ENCODE peak calls at places on chromosomes 6 and 20, in five cellular contexts. E, A, P, S and H are unnamed samples.
A peak's percentile ranks its signal among the peaks of the same experiment; 100 is the strongest.

GRCh38 chr6:36725581-36725980 is 28.0 kb downstream of the RAB44 start:
- DNase-seq in E (no peak), A (no peak), P (no peak), S (no peak), H (no peak)

GRCh38 chr20:62774762-62775161 is 21.5 kb upstream of the MRGBP start:
- DNase-seq in E (no peak), A (peak; percentile 73), P (no peak), S (no peak), H (no peak)

GRCh38 chr6:52046456-52046855 is 41.0 kb downstream of the PKHD1 start:
- DNase-seq in E (no peak), A (no peak), P (no peak), S (no peak), H (no peak)

GRCh38 chr20:2280083-2280482 is 15.7 kb upstream of the TGM3 start:
- DNase-seq in E (no peak), A (no peak), P (no peak), S (no peak), H (no peak)

GRCh38 chr6:168695701-168696100 is 254.7 kb downstream of the SMOC2 start:
- DNase-seq in E (no peak), A (no peak), P (peak; percentile 60), S (no peak), H (no peak)

GRCh38 chr20:39049684-39050554 is 87.8 kb downstream of the DHX35 start:
- DNase-seq in E (peak; percentile 90), A (peak; percentile 89), P (peak; percentile 59), S (peak; percentile 75), H (peak; percentile 37)

GRCh38 chr6:156359912-156360311 is 417.3 kb upstream of the ARID1B start:
- DNase-seq in E (peak; percentile 12), A (peak; percentile 55), P (peak; percentile 25), S (no peak), H (no peak)

GRCh38 chr6:20866038-20866437 is 331.8 kb downstream of the CDKAL1 start:
- DNase-seq in E (no peak), A (no peak), P (no peak), S (no peak), H (no peak)

GRCh38 chr20:32454164-32455145 is 96.3 kb downstream of the ASXL1 start:
- DNase-seq in E (no peak), A (no peak), P (no peak), S (no peak), H (no peak)

GRCh38 chr6:153167026-153167891 is 36.2 kb upstream of the RGS17 start:
- DNase-seq in E (no peak), A (no peak), P (no peak), S (peak; percentile 79), H (peak; percentile 87)

GRCh38 chr20:21020656-21021004 is 85.5 kb downstream of the LINC00237 start:
- DNase-seq in E (no peak), A (no peak), P (no peak), S (no peak), H (no peak)

GRCh38 chr20:59987135-59987534 is 28.9 kb downstream of the CDH26 start:
- DNase-seq in E (no peak), A (no peak), P (no peak), S (no peak), H (no peak)

GRCh38 chr6:166911248-166911677 is 45.1 kb downstream of the RNASET2 start:
- DNase-seq in E (no peak), A (no peak), P (no peak), S (no peak), H (peak; percentile 10)

GRCh38 chr6:163296835-163297519 is 117.5 kb upstream of the QKI start:
- DNase-seq in E (no peak), A (no peak), P (no peak), S (no peak), H (peak; percentile 41)

GRCh38 chr20:57022306-57022705 is 244.1 kb downstream of the BMP7 start:
- DNase-seq in E (peak; percentile 59), A (peak; percentile 17), P (peak; percentile 62), S (no peak), H (no peak)

GRCh38 chr6:89299451-89299850 is 15.6 kb downstream of the GABRR2 start:
- DNase-seq in E (no peak), A (no peak), P (no peak), S (peak; percentile 83), H (peak; percentile 34)

GRCh38 chr6:169112483-169113320 is 140.9 kb downstream of the THBS2 start:
- DNase-seq in E (no peak), A (no peak), P (no peak), S (no peak), H (no peak)

GRCh38 chr6:13263669-13264068 is 64.7 kb downstream of the TBC1D7 start:
- DNase-seq in E (no peak), A (no peak), P (no peak), S (no peak), H (no peak)

GRCh38 chr6:33872761-33873160 is 69.0 kb upstream of the MLN start:
- DNase-seq in E (no peak), A (no peak), P (no peak), S (no peak), H (no peak)

GRCh38 chr6:22205266-22205665 is 91.6 kb downstream of the PRL start:
- DNase-seq in E (no peak), A (no peak), P (no peak), S (peak; percentile 45), H (no peak)

GRCh38 chr6:31945507-31946369 is at the start of gene CFB:
- DNase-seq in E (peak; percentile 8), A (no peak), P (no peak), S (peak; percentile 56), H (peak; percentile 71)

GRCh38 chr6:125528614-125529013 is 220.8 kb upstream of the HEY2 start:
- DNase-seq in E (peak; percentile 88), A (no peak), P (no peak), S (no peak), H (no peak)

GRCh38 chr6:1233924-1234323 is 78.0 kb upstream of the FOXQ1 start:
- DNase-seq in E (no peak), A (no peak), P (no peak), S (no peak), H (no peak)

GRCh38 chr20:43372051-43372450 is 85.6 kb upstream of the SRSF6 start:
- DNase-seq in E (no peak), A (no peak), P (no peak), S (no peak), H (no peak)

GRCh38 chr6:38617856-38618255 is 21.9 kb downstream of the BTBD9 start:
- DNase-seq in E (no peak), A (no peak), P (no peak), S (no peak), H (peak; percentile 32)

GRCh38 chr20:57264151-57264792 is 2.2 kb downstream of the BMP7 start:
- DNase-seq in E (peak; percentile 57), A (no peak), P (no peak), S (no peak), H (no peak)

GRCh38 chr20:8934362-8934761 is 134.5 kb upstream of the PLCB4 start:
- DNase-seq in E (no peak), A (no peak), P (no peak), S (no peak), H (no peak)

GRCh38 chr6:54493138-54493537 is 184.9 kb downstream of the TINAG start:
- DNase-seq in E (no peak), A (no peak), P (no peak), S (peak; percentile 56), H (peak; percentile 72)

GRCh38 chr6:100472674-100473073 is 8.0 kb upstream of the SIM1 start:
- DNase-seq in E (no peak), A (no peak), P (no peak), S (no peak), H (peak; percentile 56)

GRCh38 chr20:50303573-50304500 is 113.2 kb downstream of the CEBPB start:
- DNase-seq in E (no peak), A (peak; percentile 57), P (no peak), S (peak; percentile 42), H (peak; percentile 78)

GRCh38 chr20:63970714-63971431 is 1.1 kb upstream of the ZNF512B start:
- DNase-seq in E (no peak), A (no peak), P (no peak), S (no peak), H (no peak)

GRCh38 chr20:63967330-63968135 is 2.2 kb downstream of the ZNF512B start:
- DNase-seq in E (no peak), A (no peak), P (no peak), S (no peak), H (no peak)

GRCh38 chr20:63969851-63970713 is at the start of gene ZNF512B:
- DNase-seq in E (peak; percentile 79), A (peak; percentile 91), P (no peak), S (no peak), H (no peak)

GRCh38 chr20:63968136-63968927 is 1.4 kb downstream of the ZNF512B start:
- DNase-seq in E (no peak), A (no peak), P (no peak), S (no peak), H (no peak)

DNA sequence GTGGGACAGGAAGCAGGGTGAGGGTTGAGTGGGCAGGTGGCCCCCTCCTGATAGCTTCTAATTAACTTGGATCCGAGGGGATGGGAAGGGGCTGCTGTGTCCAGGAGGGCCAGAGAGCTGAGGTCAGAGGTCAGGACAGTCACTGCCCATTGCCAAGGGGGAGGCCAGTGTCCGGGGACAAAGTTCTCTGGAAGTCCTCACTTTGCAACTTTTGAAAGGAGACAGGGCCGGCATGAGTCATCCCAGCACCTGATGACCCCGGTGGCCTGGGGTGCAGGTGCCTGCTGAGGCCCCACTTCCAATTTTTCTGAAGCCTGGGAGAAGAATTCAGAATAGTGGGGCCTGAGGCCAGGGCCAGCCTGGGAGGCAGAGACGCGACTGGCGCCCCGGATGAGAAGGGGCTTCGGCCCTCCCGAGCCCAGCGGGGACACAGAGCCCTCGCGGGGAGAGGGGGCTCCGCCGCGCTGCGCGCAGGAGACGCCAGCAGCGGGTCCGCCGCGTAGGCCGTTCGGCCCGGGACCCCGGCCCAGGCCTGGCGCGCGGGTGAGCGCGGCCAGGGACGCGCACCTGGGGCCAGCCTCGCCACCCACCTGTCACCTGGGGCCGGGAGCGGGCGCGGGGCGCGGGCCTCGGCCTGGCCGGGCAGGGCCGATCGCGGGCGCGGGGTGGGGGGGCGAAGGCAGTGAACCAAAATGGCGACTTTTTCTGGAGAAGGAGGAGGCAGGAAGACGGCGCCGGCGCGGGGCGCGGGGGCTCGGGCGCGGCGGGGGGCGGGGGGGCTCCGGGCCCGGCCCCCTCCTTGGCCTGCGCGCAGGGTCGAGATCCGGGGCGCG is 586 bp downstream of the ZNF512B start:
- DNase-seq in E (peak; percentile 56), A (peak; percentile 47), P (no peak), S (no peak), H (no peak)
- H3K9ac ChIP-seq in E (peak overlapping the region; percentile 58), A (peak overlapping the region; percentile 83), P (peak overlapping the region; percentile 65), S (peak overlapping the region; percentile 79), H (peak overlapping the region; percentile 86)

DNA sequence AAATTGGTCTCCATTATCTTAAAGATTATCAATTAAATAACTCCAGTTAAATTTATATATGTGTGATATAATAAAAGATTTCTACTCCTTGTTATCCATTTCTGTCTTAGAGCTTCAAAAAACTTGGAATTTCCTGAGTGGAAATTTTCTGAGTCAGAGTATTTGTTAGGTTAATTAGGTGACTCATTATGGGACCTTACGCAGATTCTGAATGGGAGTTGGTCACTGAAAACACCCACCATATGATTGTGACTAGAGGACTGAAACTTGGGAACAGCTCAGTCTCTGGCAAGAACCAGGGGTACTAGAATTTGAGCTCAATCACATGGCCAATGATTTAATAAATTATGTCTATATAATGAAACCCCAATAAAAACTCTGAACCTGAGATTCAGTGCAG is 125.4 kb upstream of the HMGCLL1 start:
- DNase-seq in E (no peak), A (no peak), P (no peak), S (peak; percentile 84), H (peak; percentile 75)
- H3K4me3 ChIP-seq in E (no peak overlapping the region), A (no peak overlapping the region), P (no peak overlapping the region), S (no peak overlapping the region), H (no peak overlapping the region)

GRCh38 chr6:114176726-114177125 is 166.1 kb downstream of the HS3ST5 start:
- DNase-seq in E (no peak), A (no peak), P (no peak), S (no peak), H (no peak)
- H3K9ac ChIP-seq in E (no peak overlapping the region), A (no peak overlapping the region), P (no peak overlapping the region), S (no peak overlapping the region), H (no peak overlapping the region)

GRCh38 chr6:10585232-10585887 is 64.2 kb downstream of the GCNT2 start:
- DNase-seq in E (peak; percentile 93), A (no peak), P (peak; percentile 75), S (no peak), H (peak; percentile 45)
- H3K4me3 ChIP-seq in E (peak overlapping the region; percentile 53), A (no peak overlapping the region), P (peak overlapping the region; percentile 41), S (no peak overlapping the region), H (peak overlapping the region; percentile 40)